ENCODE peak calls at places on chromosomes 3 and 15, in six cellular contexts. G, W, V, Q, I and C are unnamed samples.

GRCh38 chr15:48785195-48785594 is 25.7 kb downstream of the CEP152 start:
- DNase-seq in W (no peak), Q (no peak), I (no peak), V (no peak), G (no peak), C (no peak)

GRCh38 chr3:134601539-134602439 is 49.0 kb downstream of the KY start:
- DNase-seq in Q (no peak), W (no peak), V (no peak), I (peak; percentile 79), G (peak; percentile 77), C (peak; percentile 90)

GRCh38 chr3:54053201-54053600 is 69.2 kb upstream of the CACNA2D3 start:
- DNase-seq in G (no peak), I (no peak), V (no peak), Q (no peak), W (peak; percentile 25), C (no peak)

GRCh38 chr3:7934362-7934761 is 567.3 kb upstream of the LMCD1 start:
- DNase-seq in Q (no peak), V (no peak), G (no peak), W (no peak), I (no peak), C (no peak)

GRCh38 chr15:25182736-25183445 is 228.1 kb downstream of the SNRPN start:
- DNase-seq in Q (no peak), G (peak; percentile 41), I (no peak), W (peak; percentile 2), V (no peak), C (peak; percentile 7)

GRCh38 chr3:113746069-113746954 is at the start of gene NAA50:
- DNase-seq in W (peak; percentile 96), V (peak; percentile 94), G (peak; percentile 93), Q (peak; percentile 91), I (peak; percentile 94), C (peak; percentile 96)

GRCh38 chr3:56119575-56120349 is 348.5 kb downstream of the ERC2 start:
- DNase-seq in I (no peak), Q (no peak), V (no peak), G (no peak), W (peak; percentile 10), C (no peak)

GRCh38 chr15:89194608-89195007 is 26.8 kb downstream of the RLBP1 start:
- DNase-seq in V (no peak), Q (no peak), I (no peak), W (no peak), G (no peak), C (no peak)

GRCh38 chr3:46098319-46098761 is 71.1 kb upstream of the XCR1 start:
- DNase-seq in I (no peak), Q (no peak), V (peak; percentile 81), G (no peak), W (no peak), C (no peak)

GRCh38 chr3:139771331-139771730 is 93.6 kb upstream of the NMNAT3 start:
- DNase-seq in I (no peak), V (no peak), Q (peak; percentile 19), W (no peak), G (no peak), C (no peak)

GRCh38 chr3:46538803-46539442 is 27.2 kb downstream of the LRRC2 start:
- DNase-seq in G (no peak), Q (no peak), W (peak; percentile 44), V (peak; percentile 91), I (no peak), C (no peak)

GRCh38 chr15:78315686-78316085 is 16.3 kb upstream of the SKIC8 start:
- DNase-seq in G (peak; percentile 75), V (no peak), I (no peak), W (no peak), Q (no peak), C (peak; percentile 71)

GRCh38 chr3:132342183-132342582 is 25.0 kb downstream of the ACP3 start:
- DNase-seq in V (no peak), W (no peak), G (no peak), Q (no peak), I (peak; percentile 38), C (no peak)

GRCh38 chr3:138426211-138426610 is 8.2 kb upstream of the ESYT3 start:
- DNase-seq in Q (peak; percentile 8), V (no peak), W (no peak), I (no peak), G (no peak), C (no peak)

GRCh38 chr3:174532216-174532615 is 326.9 kb upstream of the NAALADL2 start:
- DNase-seq in W (no peak), Q (no peak), G (no peak), V (no peak), I (no peak), C (no peak)

GRCh38 chr3:45776611-45777010 is 19.7 kb downstream of the SLC6A20 start:
- DNase-seq in G (no peak), Q (no peak), I (peak; percentile 77), V (no peak), W (no peak), C (no peak)

GRCh38 chr3:16478516-16478915 is 35.0 kb downstream of the RFTN1 start:
- DNase-seq in V (no peak), W (no peak), I (no peak), G (no peak), Q (peak; percentile 8), C (no peak)

GRCh38 chr3:131107637-131108433 is 81.2 kb downstream of the NEK11 start:
- DNase-seq in W (no peak), G (no peak), Q (no peak), V (no peak), I (no peak), C (no peak)

GRCh38 chr15:33154366-33155166 is 39.9 kb downstream of the FMN1 start:
- DNase-seq in I (no peak), W (peak; percentile 27), Q (peak; percentile 55), G (no peak), V (no peak), C (no peak)

GRCh38 chr15:99408236-99409096 is 157.2 kb downstream of the LRRC28 start:
- DNase-seq in V (no peak), I (peak; percentile 25), Q (no peak), G (no peak), W (peak; percentile 64), C (no peak)

GRCh38 chr3:126208182-126208581 is 27.8 kb upstream of the ALDH1L1 start:
- DNase-seq in I (no peak), G (no peak), Q (no peak), W (no peak), V (no peak), C (no peak)

GRCh38 chr3:105979961-105980360 is 111.1 kb upstream of the CBLB start:
- DNase-seq in V (no peak), G (no peak), I (no peak), W (no peak), Q (no peak), C (no peak)

GRCh38 chr3:78026429-78026828 is 986.5 kb downstream of the ROBO2 start:
- DNase-seq in Q (no peak), I (no peak), G (no peak), W (no peak), V (no peak), C (no peak)